ENCODE peak calls at places on chromosomes 16 and 17, in eight cellular contexts. S is NCI-H446, J is ELR, B is NCI-H69, Q is Kasumi-1, D is endothelial cell, O is EL, K is AG09319. Z is an unnamed sample.

GRCh38 chr17:63001689-63002394 is 35.8 kb downstream of the TANC2 start:
- DNase-seq in O (peak), K (no peak), J (peak), D (no peak), S (no peak), B (no peak), Q (no peak), Z (no peak)

GRCh38 chr16:1674751-1675664 is 3.1 kb upstream of the JPT2 start:
- DNase-seq in Q (no peak), K (no peak), O (peak), B (no peak), D (no peak), S (no peak), J (peak), Z (peak)

GRCh38 chr17:47873200-47874090 is 22.5 kb upstream of the SP6 start:
- DNase-seq in D (no peak), B (peak), J (no peak), K (no peak), S (no peak), Q (no peak), O (no peak), Z (no peak)

GRCh38 chr17:56710986-56711385 is 117.5 kb downstream of the NOG start:
- DNase-seq in B (no peak), K (no peak), D (no peak), J (no peak), Q (no peak), S (no peak), O (no peak), Z (no peak)

GRCh38 chr17:60386475-60387058 is 5.4 kb downstream of the USP32 start:
- DNase-seq in Q (no peak), K (no peak), B (peak), D (no peak), J (no peak), O (no peak), S (no peak), Z (no peak)

GRCh38 chr16:4461250-4462085 is 13.0 kb downstream of the NMRAL1 start:
- DNase-seq in O (no peak), D (no peak), J (peak), K (no peak), Q (no peak), S (no peak), B (peak), Z (no peak)

GRCh38 chr16:11224096-11224893 is 31.7 kb downstream of the SOCS1 start:
- DNase-seq in J (no peak), K (no peak), Q (peak), B (peak), S (no peak), D (no peak), O (no peak), Z (no peak)

GRCh38 chr16:85395207-85395912 is 217.8 kb upstream of the GSE1 start:
- DNase-seq in B (peak), O (peak), Q (peak), D (no peak), S (peak), J (peak), K (peak), Z (peak)

GRCh38 chr16:30350134-30350871 is 4.8 kb downstream of the CD2BP2 start:
- DNase-seq in S (no peak), K (no peak), D (no peak), J (no peak), O (no peak), Q (no peak), B (no peak), Z (no peak)

GRCh38 chr17:75090871-75091854 is 3.4 kb downstream of the SLC16A5 start:
- DNase-seq in K (no peak), Q (no peak), J (no peak), S (no peak), O (no peak), B (peak), D (peak), Z (peak)

GRCh38 chr17:2085648-2085949 is 30.7 kb downstream of the HIC1 start:
- DNase-seq in O (peak), S (no peak), K (no peak), J (peak), Q (no peak), D (no peak), B (no peak), Z (no peak)

GRCh38 chr17:75224983-75225382 is 19.5 kb downstream of the NUP85 start:
- DNase-seq in D (no peak), S (no peak), Q (no peak), B (no peak), O (no peak), J (no peak), K (no peak), Z (no peak)

GRCh38 chr17:75516255-75516618 is at the start of gene TSEN54:
- DNase-seq in B (peak), K (peak), D (peak), J (peak), Q (peak), O (peak), S (peak), Z (peak)

GRCh38 chr16:24045641-24046040 is 209.9 kb downstream of the PRKCB start:
- DNase-seq in D (peak), S (no peak), O (no peak), J (peak), Q (no peak), K (no peak), B (peak), Z (peak)

GRCh38 chr16:48526058-48526957 is 83.7 kb downstream of the N4BP1 start:
- DNase-seq in J (peak), O (no peak), Q (no peak), B (peak), K (no peak), S (no peak), D (no peak), Z (peak)

GRCh38 chr17:45003877-45004276 is 35.8 kb upstream of the C1QL1 start:
- DNase-seq in O (no peak), S (no peak), K (no peak), D (no peak), B (peak), Q (no peak), J (no peak), Z (no peak)

GRCh38 chr17:5832886-5833285 is 237.3 kb upstream of the WSCD1 start:
- DNase-seq in B (peak), S (no peak), O (peak), K (peak), Q (no peak), D (no peak), J (peak), Z (peak)

GRCh38 chr17:50871369-50871768 is 5.2 kb upstream of the TOB1 start:
- DNase-seq in S (no peak), O (no peak), Q (peak), J (no peak), K (no peak), D (no peak), B (no peak), Z (no peak)